ENCODE peak calls at places on chromosomes 16 and 17, in seven cellular contexts. One of them, this sample, is unnamed.

GRCh38 chr16:53220585-53220984 is 165.8 kb downstream of the CHD9 start:
- DNase-seq in suprapubic skin: no peak
- DNase-seq in Panc1: no peak
- DNase-seq in activated T-cell treated with anti-CD3 and anti-CD28 coated beads for 1 hour: no peak
- DNase-seq in GF-D8: no peak
- DNase-seq in NB4: peak; percentile 43
- DNase-seq in RWPE1: no peak
- DNase-seq in this sample: no peak

GRCh38 chr17:34255841-34256240 is 756 bp downstream of the CCL2 start:
- DNase-seq in suprapubic skin: no peak
- DNase-seq in Panc1: no peak
- DNase-seq in activated T-cell treated with anti-CD3 and anti-CD28 coated beads for 1 hour: no peak
- DNase-seq in GF-D8: no peak
- DNase-seq in NB4: no peak
- DNase-seq in RWPE1: no peak
- DNase-seq in this sample: no peak

GRCh38 chr16:3664187-3664896 is 9.9 kb downstream of the DNASE1 start:
- DNase-seq in suprapubic skin: no peak
- DNase-seq in Panc1: no peak
- DNase-seq in activated T-cell treated with anti-CD3 and anti-CD28 coated beads for 1 hour: no peak
- DNase-seq in GF-D8: no peak
- DNase-seq in NB4: no peak
- DNase-seq in RWPE1: no peak
- DNase-seq in this sample: no peak

GRCh38 chr16:88705076-88705684 is 1.0 kb downstream of the RNF166 start:
- DNase-seq in suprapubic skin: no peak
- DNase-seq in Panc1: no peak
- DNase-seq in activated T-cell treated with anti-CD3 and anti-CD28 coated beads for 1 hour: no peak
- DNase-seq in GF-D8: peak; percentile 4
- DNase-seq in NB4: peak; percentile 75
- DNase-seq in RWPE1: no peak
- DNase-seq in this sample: no peak

GRCh38 chr17:60391419-60392041 is 403 bp downstream of the USP32 start:
- DNase-seq in suprapubic skin: peak; percentile 90
- DNase-seq in Panc1: no peak
- DNase-seq in activated T-cell treated with anti-CD3 and anti-CD28 coated beads for 1 hour: no peak
- DNase-seq in GF-D8: no peak
- DNase-seq in NB4: no peak
- DNase-seq in RWPE1: peak; percentile 73
- DNase-seq in this sample: no peak

GRCh38 chr16:11946433-11946832 is 4.6 kb upstream of the NPIPB2 start:
- DNase-seq in suprapubic skin: no peak
- DNase-seq in Panc1: no peak
- DNase-seq in activated T-cell treated with anti-CD3 and anti-CD28 coated beads for 1 hour: no peak
- DNase-seq in GF-D8: no peak
- DNase-seq in NB4: no peak
- DNase-seq in RWPE1: no peak
- DNase-seq in this sample: no peak

GRCh38 chr16:68367034-68367433 is 56.2 kb downstream of the PRMT7 start:
- DNase-seq in suprapubic skin: no peak
- DNase-seq in Panc1: no peak
- DNase-seq in activated T-cell treated with anti-CD3 and anti-CD28 coated beads for 1 hour: peak; percentile 41
- DNase-seq in GF-D8: peak; percentile 25
- DNase-seq in NB4: peak; percentile 87
- DNase-seq in RWPE1: peak; percentile 39
- DNase-seq in this sample: peak; percentile 45

GRCh38 chr16:55539049-55539448 is 27.4 kb upstream of the CAPNS2 start:
- DNase-seq in suprapubic skin: no peak
- DNase-seq in Panc1: no peak
- DNase-seq in activated T-cell treated with anti-CD3 and anti-CD28 coated beads for 1 hour: no peak
- DNase-seq in GF-D8: peak; percentile 85
- DNase-seq in NB4: peak; percentile 81
- DNase-seq in RWPE1: no peak
- DNase-seq in this sample: no peak

GRCh38 chr17:57585341-57586098 is 159.6 kb downstream of the CCDC182 start:
- DNase-seq in suprapubic skin: no peak
- DNase-seq in Panc1: no peak
- DNase-seq in activated T-cell treated with anti-CD3 and anti-CD28 coated beads for 1 hour: no peak
- DNase-seq in GF-D8: no peak
- DNase-seq in NB4: no peak
- DNase-seq in RWPE1: no peak
- DNase-seq in this sample: no peak

GRCh38 chr17:75611746-75612437 is 21.3 kb upstream of the SMIM5 start:
- DNase-seq in suprapubic skin: no peak
- DNase-seq in Panc1: no peak
- DNase-seq in activated T-cell treated with anti-CD3 and anti-CD28 coated beads for 1 hour: no peak
- DNase-seq in GF-D8: no peak
- DNase-seq in NB4: no peak
- DNase-seq in RWPE1: no peak
- DNase-seq in this sample: no peak

GRCh38 chr16:27921134-27921533 is 142.4 kb downstream of the GSG1L start:
- DNase-seq in suprapubic skin: no peak
- DNase-seq in Panc1: no peak
- DNase-seq in activated T-cell treated with anti-CD3 and anti-CD28 coated beads for 1 hour: no peak
- DNase-seq in GF-D8: no peak
- DNase-seq in NB4: no peak
- DNase-seq in RWPE1: no peak
- DNase-seq in this sample: no peak

GRCh38 chr17:76054112-76054476 is 18.2 kb downstream of the SRP68 start:
- DNase-seq in suprapubic skin: no peak
- DNase-seq in Panc1: no peak
- DNase-seq in activated T-cell treated with anti-CD3 and anti-CD28 coated beads for 1 hour: no peak
- DNase-seq in GF-D8: no peak
- DNase-seq in NB4: no peak
- DNase-seq in RWPE1: peak; percentile 93
- DNase-seq in this sample: no peak

GRCh38 chr16:89691986-89692569 is 5.6 kb downstream of the CDK10 start:
- DNase-seq in suprapubic skin: no peak
- DNase-seq in Panc1: no peak
- DNase-seq in activated T-cell treated with anti-CD3 and anti-CD28 coated beads for 1 hour: no peak
- DNase-seq in GF-D8: no peak
- DNase-seq in NB4: no peak
- DNase-seq in RWPE1: no peak
- DNase-seq in this sample: no peak

GRCh38 chr17:7632492-7632894 is 2.6 kb downstream of the SHBG start:
- DNase-seq in suprapubic skin: no peak
- DNase-seq in Panc1: no peak
- DNase-seq in activated T-cell treated with anti-CD3 and anti-CD28 coated beads for 1 hour: no peak
- DNase-seq in GF-D8: no peak
- DNase-seq in NB4: peak; percentile 62
- DNase-seq in RWPE1: peak; percentile 58
- DNase-seq in this sample: no peak

GRCh38 chr16:87321336-87322107 is 4.3 kb upstream of the C16orf95 start:
- DNase-seq in suprapubic skin: no peak
- DNase-seq in Panc1: no peak
- DNase-seq in activated T-cell treated with anti-CD3 and anti-CD28 coated beads for 1 hour: no peak
- DNase-seq in GF-D8: no peak
- DNase-seq in NB4: no peak
- DNase-seq in RWPE1: no peak
- DNase-seq in this sample: no peak